ENCODE peak calls at places on chromosomes 11 and 22, in eight cellular contexts. E, Z, X, W, N, L, C and R are unnamed samples. For H3K4me1, the result is how much of the 10 kb centered on the place peaks cover.

GRCh38 chr22:39311592-39312400 is 7.6 kb downstream of the RPL3 start:
- DNase-seq in L (no peak), N (no peak), C (peak), Z (no peak), X (no peak), W (no peak), E (no peak), R (no peak)

GRCh38 chr11:45937916-45938315 is 15.5 kb downstream of the LARGE2 start:
- DNase-seq in L (no peak), W (no peak), C (no peak), N (no peak), X (no peak), Z (no peak), E (no peak), R (no peak)

GRCh38 chr11:43504316-43504950 is 145.7 kb downstream of the TTC17 start:
- DNase-seq in X (no peak), Z (peak), L (peak), W (peak), C (no peak), E (peak), N (no peak), R (no peak)

GRCh38 chr11:103806130-103806900 is 230.1 kb upstream of the DDI1 start:
- DNase-seq in L (peak), X (no peak), E (no peak), W (peak), Z (peak), C (no peak), N (no peak), R (no peak)

GRCh38 chr11:94504689-94505293 is 7.5 kb upstream of the C11orf97 start:
- DNase-seq in E (no peak), X (no peak), W (peak), C (no peak), Z (peak), L (peak), N (no peak), R (no peak)

GRCh38 chr22:24054356-24054755 is 43.3 kb downstream of the CABIN1 start:
- DNase-seq in E (no peak), W (no peak), C (no peak), X (no peak), N (no peak), Z (peak), L (no peak), R (no peak)

GRCh38 chr11:35548925-35549561 is 23.6 kb upstream of the PAMR1 start:
- DNase-seq in N (no peak), C (no peak), E (no peak), X (no peak), W (no peak), Z (peak), L (no peak), R (no peak)

GRCh38 chr11:92296138-92296515 is 71.5 kb downstream of the FAT3 start:
- DNase-seq in Z (peak), E (no peak), X (no peak), L (peak), W (no peak), C (no peak), N (no peak), R (no peak)

GRCh38 chr11:33564856-33565453 is 135.7 kb downstream of the C11orf91 start:
- DNase-seq in N (no peak), L (no peak), Z (no peak), W (no peak), X (no peak), C (no peak), E (no peak), R (no peak)

GRCh38 chr11:69652999-69653398 is 12.0 kb downstream of the CCND1 start:
- DNase-seq in E (no peak), C (peak), N (no peak), L (no peak), Z (no peak), W (no peak), X (no peak), R (no peak)

GRCh38 chr11:60918251-60918940 is 4.4 kb downstream of the TMEM109 start:
- DNase-seq in Z (no peak), L (no peak), W (no peak), E (no peak), N (no peak), X (no peak), C (no peak), R (no peak)

GRCh38 chr22:32868928-32869327 is 67.4 kb downstream of the TIMP3 start:
- DNase-seq in Z (no peak), C (no peak), W (no peak), N (no peak), L (no peak), X (no peak), E (no peak), R (no peak)

GRCh38 chr22:32864596-32864995 is 63.1 kb downstream of the TIMP3 start:
- DNase-seq in E (no peak), N (no peak), Z (no peak), C (no peak), X (no peak), W (no peak), L (no peak), R (no peak)

GRCh38 chr22:32870474-32870873 is 69.0 kb downstream of the TIMP3 start:
- DNase-seq in C (no peak), E (no peak), N (no peak), W (no peak), L (no peak), X (no peak), Z (no peak), R (no peak)

GRCh38 chr22:32864041-32864440 is 62.5 kb downstream of the TIMP3 start:
- DNase-seq in W (no peak), L (no peak), Z (no peak), C (no peak), X (no peak), N (no peak), E (no peak), R (no peak)

DNA sequence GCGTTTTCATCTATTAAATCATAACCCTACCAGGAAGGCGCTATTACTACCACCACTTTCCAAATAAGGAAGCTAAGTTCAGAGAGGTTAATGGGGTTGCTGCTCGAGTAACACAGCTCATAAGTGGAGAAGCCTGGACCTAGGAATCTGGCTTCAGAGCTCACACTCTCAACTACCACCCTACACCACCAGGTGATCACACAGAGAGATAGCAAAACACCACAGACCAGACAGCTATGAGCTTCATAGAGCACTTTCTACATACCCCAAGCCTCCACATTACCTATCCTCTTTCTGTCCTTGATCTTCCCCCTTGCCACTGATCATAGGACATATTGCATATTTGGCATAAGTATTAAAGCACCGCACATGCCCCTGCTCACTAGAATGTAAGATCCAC is 65.4 kb downstream of the TIMP3 start:
- DNase-seq in Z (no peak), E (no peak), W (no peak), C (no peak), N (no peak), X (no peak), L (no peak), R (no peak)
- TF ChIP-seq CTCF in Z (no peak), E (no peak), W (no peak), C (no peak), N (no peak), X (no peak), L (no peak), R (no peak)

DNA sequence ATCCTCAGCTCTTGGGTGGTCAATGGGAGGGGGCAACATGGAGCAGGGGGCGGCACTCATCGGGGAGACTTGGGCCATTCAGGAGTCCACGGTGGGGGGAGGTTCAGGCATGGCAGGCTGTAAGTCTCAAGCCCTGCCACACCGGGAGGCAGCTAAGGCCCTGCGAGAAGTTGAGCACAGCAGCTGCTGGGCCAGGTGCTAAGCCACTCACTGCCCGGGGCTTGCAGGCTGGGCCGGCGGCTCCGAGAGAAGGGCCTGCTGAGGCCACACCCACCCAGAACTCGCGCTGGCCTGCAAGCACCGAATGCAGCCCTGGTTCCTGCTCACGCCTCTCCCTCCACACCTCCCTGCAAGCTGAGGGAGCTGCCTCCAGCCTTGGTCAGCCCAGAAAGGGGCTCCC is 131.4 kb downstream of the OR4C45 start:
- DNase-seq in C (peak), N (no peak), X (no peak), Z (no peak), L (no peak), W (no peak), E (no peak), R (no peak)
- H3K4me3 ChIP-seq in C (no peak), N (no peak), X (no peak), Z (no peak), L (no peak), W (no peak), E (no peak), R (no peak)

DNA sequence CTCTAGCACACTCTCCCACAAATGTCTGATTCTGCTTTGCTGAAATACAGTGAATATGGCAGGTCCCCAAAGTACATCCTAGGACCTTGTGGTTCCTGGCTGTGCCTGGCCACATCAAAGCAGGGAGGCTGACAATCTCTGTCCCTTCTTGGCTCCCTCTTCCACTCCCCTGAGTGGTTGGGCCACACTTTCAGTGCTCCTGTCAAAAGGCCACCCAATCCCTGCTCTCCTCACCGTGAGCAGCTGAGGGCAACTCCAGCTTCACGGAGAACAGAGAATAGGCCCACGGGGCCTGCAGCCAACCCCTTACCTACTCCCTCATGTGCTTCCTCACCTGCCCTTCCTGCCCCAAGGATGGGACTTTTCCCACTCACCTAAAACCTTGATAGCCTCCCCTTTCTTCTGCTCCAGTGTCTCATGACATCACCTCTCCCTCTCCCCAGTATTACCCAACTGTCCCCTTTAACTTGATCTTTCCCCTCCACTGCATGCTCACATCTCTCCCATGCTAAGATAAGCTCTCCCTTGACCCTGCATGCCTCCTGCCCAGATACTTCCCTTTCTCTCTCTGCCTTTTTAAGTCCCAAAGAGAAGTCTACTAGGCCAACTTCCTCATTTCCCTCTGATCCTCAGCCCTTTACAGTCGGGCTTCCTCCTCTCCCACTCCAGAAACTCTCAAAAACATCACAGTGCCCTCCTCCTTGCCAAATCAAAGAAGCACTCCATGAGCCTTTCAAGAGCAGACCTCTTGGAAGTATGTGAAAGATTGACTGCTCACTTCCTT is 14.7 kb downstream of the CD3E start:
- DNase-seq in E (no peak), Z (no peak), N (no peak), W (no peak), C (no peak), X (no peak), L (no peak), R (no peak)
- H3K4me1 ChIP-seq in E (under half), Z (under half), N (under half), W (under half), C (under half), X (under half), L (half or more), R (under half)

GRCh38 chr22:29320546-29320945 is 5.0 kb upstream of the RASL10A start:
- DNase-seq in Z (no peak), W (no peak), X (no peak), E (no peak), N (no peak), C (no peak), L (no peak), R (no peak)
- TF ChIP-seq CTCF in Z (no peak), W (no peak), X (peak), E (peak), N (no peak), C (no peak), L (peak), R (no peak)